ENCODE peak calls at places on chromosome 17, in nine cellular contexts. E is stimulated activated CD4-positive, alpha-beta T cell treated with anti-CD3 and anti-CD28 coated beads, Interleukin-2, amount 100 ng/mL, for 24 hours; Z is EH; F is caudate nucleus; M is T-cell; W is psoas muscle; L is NCI-H524; K is AG20443; P is stimulated activated CD8-positive, alpha-beta memory T cell treated with anti-CD3 and anti-CD28 coated beads, Interleukin-15, amount 100 ng/mL, for 1 hour. Q is an unnamed sample.

GRCh38 chr17:28811594-28812135 is 30.9 kb downstream of the FAM222B start:
- DNase-seq in E (no peak), Z (peak), F (no peak), M (no peak), W (no peak), L (peak), K (no peak), P (no peak), Q (peak)

GRCh38 chr17:3960764-3961163 is 3.5 kb downstream of the ATP2A3 start:
- DNase-seq in E (no peak), Z (no peak), F (no peak), M (peak), W (peak), L (no peak), K (peak), P (no peak), Q (no peak)

GRCh38 chr17:51751072-51751471 is 407.4 kb downstream of the CA10 start:
- DNase-seq in E (no peak), Z (no peak), F (no peak), M (no peak), W (no peak), L (no peak), K (no peak), P (no peak), Q (no peak)

GRCh38 chr17:81733507-81734404 is 21.7 kb downstream of the SLC25A10 start:
- DNase-seq in E (peak), Z (peak), F (peak), M (peak), W (peak), L (peak), K (peak), P (peak), Q (peak)

GRCh38 chr17:14756469-14756868 is 455.6 kb downstream of the HS3ST3B1 start:
- DNase-seq in E (no peak), Z (peak), F (no peak), M (no peak), W (no peak), L (no peak), K (no peak), P (no peak), Q (no peak)

GRCh38 chr17:36936455-36936934 is 780 bp upstream of the LHX1 start:
- DNase-seq in E (no peak), Z (no peak), F (no peak), M (no peak), W (no peak), L (no peak), K (peak), P (no peak), Q (no peak)

GRCh38 chr17:38341035-38341721 is 2.6 kb downstream of the GPR179 start:
- DNase-seq in E (no peak), Z (peak), F (peak), M (no peak), W (peak), L (no peak), K (peak), P (no peak), Q (peak)

GRCh38 chr17:16449121-16449570 is 33.8 kb downstream of the TRPV2 start:
- DNase-seq in E (no peak), Z (peak), F (no peak), M (no peak), W (no peak), L (no peak), K (peak), P (no peak), Q (peak)

GRCh38 chr17:48384164-48384563 is 45.9 kb downstream of the SKAP1 start:
- DNase-seq in E (no peak), Z (no peak), F (no peak), M (no peak), W (no peak), L (no peak), K (no peak), P (no peak), Q (no peak)

GRCh38 chr17:78781339-78782304 is at the start of gene CYTH1:
- DNase-seq in E (peak), Z (peak), F (no peak), M (peak), W (peak), L (no peak), K (peak), P (no peak), Q (peak)

GRCh38 chr17:41098476-41098875 is 534 bp upstream of the KRTAP4-8 start:
- DNase-seq in E (no peak), Z (peak), F (no peak), M (no peak), W (no peak), L (no peak), K (peak), P (no peak), Q (no peak)

GRCh38 chr17:7347630-7348477 is 4.1 kb upstream of the KCTD11 start:
- DNase-seq in E (no peak), Z (no peak), F (no peak), M (no peak), W (no peak), L (no peak), K (no peak), P (no peak), Q (no peak)

GRCh38 chr17:35082073-35082657 is 18.7 kb upstream of the RFFL start:
- DNase-seq in E (no peak), Z (peak), F (no peak), M (no peak), W (no peak), L (peak), K (peak), P (no peak), Q (peak)

GRCh38 chr17:2883544-2884203 is 87.4 kb downstream of the RAP1GAP2 start:
- DNase-seq in E (no peak), Z (peak), F (no peak), M (no peak), W (no peak), L (peak), K (peak), P (no peak), Q (peak)

GRCh38 chr17:19904924-19905323 is 37.2 kb upstream of the ULK2 start:
- DNase-seq in E (no peak), Z (no peak), F (peak), M (no peak), W (peak), L (no peak), K (no peak), P (no peak), Q (no peak)

GRCh38 chr17:58956997-58957724 is 149.5 kb downstream of the TRIM37 start:
- DNase-seq in E (no peak), Z (peak), F (no peak), M (no peak), W (no peak), L (no peak), K (no peak), P (no peak), Q (no peak)

GRCh38 chr17:42538482-42538881 is 2.4 kb downstream of the NAGLU start:
- DNase-seq in E (no peak), Z (no peak), F (no peak), M (no peak), W (no peak), L (no peak), K (no peak), P (no peak), Q (no peak)

GRCh38 chr17:45994987-45995386 is 4.1 kb upstream of the STH start:
- DNase-seq in E (no peak), Z (no peak), F (no peak), M (no peak), W (no peak), L (no peak), K (no peak), P (no peak), Q (no peak)

GRCh38 chr17:45038771-45039634 is 12.4 kb downstream of the DCAKD start:
- DNase-seq in E (no peak), Z (no peak), F (no peak), M (no peak), W (peak), L (no peak), K (no peak), P (no peak), Q (no peak)

GRCh38 chr17:77328823-77329740 is 188.3 kb downstream of the SEC14L1 start:
- DNase-seq in E (no peak), Z (no peak), F (no peak), M (no peak), W (no peak), L (no peak), K (no peak), P (no peak), Q (no peak)